ENCODE peak calls at places on chromosomes 16 and 17, in eight cellular contexts. U is spleen; T is Peyer's patch; O is OCI-LY7; M is CD8-positive, alpha-beta T cell; D is SK-N-SH; R is psoas muscle; E is endothelial cell. L is an unnamed sample.
A peak's percentile ranks its signal among the peaks of the same experiment; 100 is the strongest.

GRCh38 chr17:49987681-49988441 is 7.2 kb downstream of the DLX3 start:
- DNase-seq in T (peak; percentile 38), E (no peak), D (peak; percentile 74), U (no peak), M (no peak), O (no peak), R (no peak), L (no peak)

GRCh38 chr16:28213396-28213795 is 1.6 kb upstream of the XPO6 start:
- DNase-seq in R (no peak), D (no peak), O (no peak), T (no peak), E (no peak), M (no peak), U (no peak), L (no peak)

GRCh38 chr17:55607736-55608341 is 96.6 kb upstream of the SMIM36 start:
- DNase-seq in E (no peak), T (no peak), U (no peak), D (no peak), O (no peak), M (no peak), R (no peak), L (no peak)

GRCh38 chr16:27918755-27919154 is 144.8 kb downstream of the GSG1L start:
- DNase-seq in U (no peak), E (no peak), M (no peak), T (no peak), R (no peak), O (no peak), D (no peak), L (no peak)

GRCh38 chr17:50943575-50943933 is 77.4 kb upstream of the TOB1 start:
- DNase-seq in T (peak; percentile 60), R (peak; percentile 35), U (no peak), E (no peak), O (no peak), D (peak; percentile 78), M (no peak), L (no peak)

GRCh38 chr17:4142107-4142900 is 526 bp downstream of the ZZEF1 start:
- DNase-seq in T (peak; percentile 67), O (peak; percentile 48), M (peak; percentile 16), U (no peak), R (peak; percentile 77), D (no peak), E (peak; percentile 56), L (peak; percentile 45)

GRCh38 chr17:4485676-4486646 is 12.7 kb upstream of the SPNS2 start:
- DNase-seq in E (no peak), R (no peak), D (peak; percentile 65), T (no peak), M (peak; percentile 65), U (peak; percentile 91), O (no peak), L (no peak)

GRCh38 chr17:39755550-39756375 is 18.0 kb downstream of the GRB7 start:
- DNase-seq in D (no peak), O (peak; percentile 96), T (no peak), M (peak; percentile 25), E (no peak), U (peak; percentile 87), R (no peak), L (peak; percentile 80)

GRCh38 chr17:63445571-63446217 is 412 bp downstream of the CYB561 start:
- DNase-seq in D (peak; percentile 94), U (no peak), O (no peak), R (no peak), M (peak; percentile 15), E (peak; percentile 77), T (no peak), L (peak; percentile 64)

GRCh38 chr16:85908444-85908843 is 9.5 kb downstream of the IRF8 start:
- DNase-seq in O (peak; percentile 93), T (no peak), U (peak; percentile 78), E (no peak), D (no peak), R (no peak), M (no peak), L (peak; percentile 70)

GRCh38 chr17:3665834-3666233 is 2.5 kb downstream of the TAX1BP3 start:
- DNase-seq in U (no peak), M (no peak), R (no peak), T (no peak), E (no peak), O (no peak), D (no peak), L (no peak)

GRCh38 chr17:77186141-77186604 is 45.4 kb downstream of the SEC14L1 start:
- DNase-seq in T (no peak), M (no peak), D (no peak), O (peak; percentile 34), R (peak; percentile 67), U (no peak), E (no peak), L (no peak)

GRCh38 chr17:48995332-48995870 is 1.8 kb upstream of the IGF2BP1 start:
- DNase-seq in R (no peak), O (peak; percentile 24), E (peak; percentile 49), M (no peak), U (no peak), D (no peak), T (no peak), L (no peak)

GRCh38 chr17:4301066-4301465 is 37.3 kb upstream of the ANKFY1 start:
- DNase-seq in D (no peak), M (no peak), R (peak; percentile 38), O (no peak), U (no peak), T (no peak), E (no peak), L (no peak)

GRCh38 chr16:79609861-79610260 is 9.3 kb upstream of the MAF start:
- DNase-seq in E (no peak), R (no peak), O (no peak), D (no peak), M (no peak), U (no peak), T (no peak), L (no peak)

GRCh38 chr17:6259899-6260298 is 175.0 kb downstream of the AIPL1 start:
- DNase-seq in T (no peak), R (no peak), D (no peak), E (no peak), M (no peak), U (no peak), O (no peak), L (no peak)

GRCh38 chr16:86085795-86086194 is 186.8 kb downstream of the IRF8 start:
- DNase-seq in E (no peak), D (no peak), R (no peak), U (peak; percentile 34), O (no peak), T (no peak), M (no peak), L (no peak)

GRCh38 chr16:77434022-77434364 is 841 bp downstream of the ADAMTS18 start:
- DNase-seq in D (no peak), E (no peak), O (no peak), T (no peak), R (no peak), U (no peak), M (no peak), L (no peak)

GRCh38 chr17:19311421-19312215 is 50.9 kb downstream of the B9D1 start:
- DNase-seq in T (no peak), U (peak; percentile 73), R (no peak), D (no peak), M (no peak), O (no peak), E (no peak), L (no peak)

GRCh38 chr17:81549031-81549557 is 3.1 kb downstream of the FAAP100 start:
- DNase-seq in D (no peak), T (no peak), U (no peak), E (no peak), M (no peak), R (peak; percentile 58), O (no peak), L (no peak)
- TF ChIP-seq CTCF in D (no peak), T (no peak), U (no peak), E (no peak), M (no peak), R (no peak), O (no peak), L (no peak)

DNA sequence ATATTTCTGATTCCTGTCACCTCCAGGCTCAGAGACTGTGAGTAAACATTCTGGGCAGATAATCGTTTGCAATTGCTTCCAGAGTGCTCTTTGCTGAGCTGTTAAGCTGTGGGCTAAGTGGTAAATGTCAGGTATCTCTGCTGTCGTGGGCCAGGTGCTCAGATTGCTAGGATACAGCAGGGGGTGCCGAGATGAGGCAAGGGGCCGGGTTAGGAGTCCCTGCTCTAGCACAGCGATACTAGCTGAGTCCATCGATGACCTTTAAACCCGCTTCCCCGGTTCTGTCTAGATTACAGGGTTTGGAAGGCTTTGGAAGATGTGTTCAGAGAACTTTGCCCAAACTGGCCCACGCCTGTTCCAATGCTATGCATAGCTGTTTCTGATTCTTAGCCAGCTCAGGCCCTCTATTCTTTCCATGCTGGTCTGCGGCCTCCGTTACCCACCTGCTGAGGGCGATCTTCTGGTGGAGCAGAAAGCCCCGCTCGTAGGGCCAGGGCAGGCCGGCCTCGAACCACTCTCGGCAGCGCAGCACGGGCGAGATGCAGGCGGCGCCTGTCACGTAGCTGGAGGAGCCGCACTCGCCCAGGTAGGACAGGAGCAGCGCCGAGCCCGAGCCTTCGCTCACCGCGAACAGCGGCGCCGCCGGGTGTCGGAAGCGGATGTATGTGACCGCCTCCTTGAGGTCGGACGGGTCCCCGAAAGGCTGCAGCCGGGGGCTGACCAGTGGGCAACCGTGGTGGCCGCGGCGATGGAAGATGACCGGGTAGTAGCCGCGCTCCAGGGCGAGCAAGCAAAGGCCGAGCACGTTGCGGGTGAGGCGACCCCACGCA is 979 bp downstream of the ABHD15 start:
- DNase-seq in T (peak; percentile 74), U (peak; percentile 94), M (peak; percentile 57), O (peak; percentile 57), E (no peak), R (peak; percentile 61), D (peak; percentile 64), L (peak; percentile 62)
- TF ChIP-seq CTCF in T (no peak), U (no peak), M (no peak), O (peak; percentile 66), E (no peak), R (no peak), D (peak; percentile 19), L (peak; percentile 15)

GRCh38 chr16:70739389-70739788 is 53.5 kb upstream of the MTSS2 start:
- DNase-seq in O (no peak), D (no peak), T (no peak), M (no peak), U (no peak), R (no peak), E (no peak), L (no peak)

GRCh38 chr16:70741779-70742125 is 55.9 kb upstream of the MTSS2 start:
- DNase-seq in U (no peak), D (no peak), M (no peak), O (no peak), R (no peak), E (no peak), T (no peak), L (no peak)

GRCh38 chr16:70740919-70741778 is 55.3 kb upstream of the MTSS2 start:
- DNase-seq in O (no peak), R (no peak), U (no peak), D (no peak), T (no peak), M (no peak), E (no peak), L (no peak)

GRCh38 chr16:70738083-70738977 is 52.5 kb upstream of the MTSS2 start:
- DNase-seq in M (no peak), T (no peak), U (no peak), O (peak; percentile 26), E (peak; percentile 71), D (peak; percentile 81), R (peak; percentile 92), L (peak; percentile 48)

GRCh38 chr16:70740174-70740918 is 54.5 kb upstream of the MTSS2 start:
- DNase-seq in T (no peak), M (no peak), U (no peak), E (no peak), D (no peak), O (no peak), R (no peak), L (no peak)
- TF ChIP-seq CTCF in T (no peak), M (no peak), U (no peak), E (no peak), D (no peak), O (no peak), R (no peak), L (no peak)

GRCh38 chr16:69105501-69106361 is at the start of gene HAS3:
- DNase-seq in E (peak; percentile 70), U (peak; percentile 78), O (peak; percentile 12), M (no peak), R (peak; percentile 78), D (peak; percentile 90), T (peak; percentile 73), L (peak; percentile 65)
- TF ChIP-seq CTCF in E (peak; percentile 16), U (no peak), O (no peak), M (no peak), R (peak; percentile 8), D (no peak), T (no peak), L (peak; percentile 51)

L was measured in GM10248.